ENCODE peak calls at places on chromosomes 4 and X, in five cellular contexts. S is lower leg skin, D is stomach, H is adrenal gland, C is NB4. T is an unnamed sample.

GRCh38 chrX:13248867-13249521 is 70.9 kb downstream of the ATXN3L start:
- DNase-seq in S (no peak), D (no peak), H (no peak), C (no peak), T (no peak)

GRCh38 chr4:165398570-165398969 is 19.8 kb downstream of the CPE start:
- DNase-seq in S (no peak), D (no peak), H (no peak), C (no peak), T (peak)

GRCh38 chr4:8185280-8185679 is 13.8 kb upstream of the SH3TC1 start:
- DNase-seq in S (no peak), D (no peak), H (no peak), C (peak), T (no peak)

GRCh38 chr4:105550641-105551040 is 1.8 kb upstream of the ARHGEF38 start:
- DNase-seq in S (no peak), D (no peak), H (no peak), C (no peak), T (no peak)

GRCh38 chrX:68498044-68498507 is 775 bp upstream of the YIPF6 start:
- DNase-seq in S (no peak), D (no peak), H (no peak), C (no peak), T (peak)

GRCh38 chrX:20519077-20519617 is 252.4 kb upstream of the RPS6KA3 start:
- DNase-seq in S (no peak), D (no peak), H (no peak), C (no peak), T (no peak)

GRCh38 chr4:100070868-100071267 is 119.4 kb downstream of the DDIT4L start:
- DNase-seq in S (no peak), D (no peak), H (no peak), C (no peak), T (no peak)

GRCh38 chr4:94791701-94792100 is 33.9 kb downstream of the BMPR1B start:
- DNase-seq in S (no peak), D (no peak), H (no peak), C (no peak), T (no peak)

GRCh38 chr4:147732516-147733193 is 767 bp downstream of the ARHGAP10 start:
- DNase-seq in S (peak), D (no peak), H (peak), C (no peak), T (peak)

GRCh38 chr4:185244763-185245162 is 35.4 kb downstream of the SNX25 start:
- DNase-seq in S (no peak), D (no peak), H (no peak), C (no peak), T (no peak)

GRCh38 chrX:55008571-55009358 is 8.6 kb downstream of the APEX2 start:
- DNase-seq in S (no peak), D (no peak), H (no peak), C (peak), T (no peak)

GRCh38 chrX:86021652-86022289 is 25.6 kb downstream of the CHM start:
- DNase-seq in S (no peak), D (no peak), H (no peak), C (no peak), T (no peak)

GRCh38 chr4:165207016-165207430 is 338 bp upstream of the KLHL2 start:
- DNase-seq in S (no peak), D (no peak), H (peak), C (peak), T (peak)

GRCh38 chr4:14552119-14552518 is 450.2 kb upstream of the CPEB2 start:
- DNase-seq in S (no peak), D (no peak), H (no peak), C (no peak), T (no peak)

GRCh38 chr4:109027016-109027500 is 264.2 kb upstream of the ETNPPL start:
- DNase-seq in S (no peak), D (no peak), H (no peak), C (no peak), T (no peak)

GRCh38 chrX:3252744-3253143 is 93.7 kb downstream of the MXRA5 start:
- DNase-seq in S (no peak), D (no peak), H (no peak), C (peak), T (no peak)

GRCh38 chr4:2260336-2261109 is 1.4 kb downstream of the MXD4 start:
- DNase-seq in S (peak), D (peak), H (peak), C (peak), T (no peak)

GRCh38 chr4:125735107-125735506 is 420.4 kb downstream of the FAT4 start:
- DNase-seq in S (no peak), D (no peak), H (no peak), C (no peak), T (no peak)

GRCh38 chr4:54230479-54231418 is 1.7 kb downstream of the PDGFRA start:
- DNase-seq in S (peak), D (no peak), H (no peak), C (no peak), T (no peak)

GRCh38 chr4:184775854-184776555 is 42.1 kb upstream of the CENPU start:
- DNase-seq in S (no peak), D (no peak), H (no peak), C (no peak), T (no peak)

DNA sequence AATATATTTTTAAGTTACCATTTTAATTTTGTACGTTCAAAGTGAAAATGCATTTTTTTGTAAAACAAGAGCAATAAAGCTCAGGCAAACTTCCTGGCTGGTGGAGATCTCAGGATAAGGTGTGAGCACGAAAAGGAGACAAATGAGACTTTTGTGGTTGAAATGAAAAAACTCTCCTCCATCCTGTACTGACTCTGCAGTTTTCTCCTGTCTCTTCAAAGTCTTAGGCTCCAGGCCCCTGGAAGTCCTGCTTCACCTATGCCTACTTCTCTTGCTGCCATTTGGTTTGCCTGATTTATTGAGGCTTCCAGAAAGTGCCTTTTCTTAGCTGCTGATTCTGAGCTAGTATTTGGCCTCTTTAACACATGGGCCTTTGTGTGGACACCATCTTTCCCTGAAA is 77.7 kb downstream of the MAML3 start:
- DNase-seq in S (no peak), D (no peak), H (no peak), C (no peak), T (no peak)
- TF ChIP-seq POLR2A in S (no peak), D (no peak), H (no peak), C (no peak), T (no peak)

DNA sequence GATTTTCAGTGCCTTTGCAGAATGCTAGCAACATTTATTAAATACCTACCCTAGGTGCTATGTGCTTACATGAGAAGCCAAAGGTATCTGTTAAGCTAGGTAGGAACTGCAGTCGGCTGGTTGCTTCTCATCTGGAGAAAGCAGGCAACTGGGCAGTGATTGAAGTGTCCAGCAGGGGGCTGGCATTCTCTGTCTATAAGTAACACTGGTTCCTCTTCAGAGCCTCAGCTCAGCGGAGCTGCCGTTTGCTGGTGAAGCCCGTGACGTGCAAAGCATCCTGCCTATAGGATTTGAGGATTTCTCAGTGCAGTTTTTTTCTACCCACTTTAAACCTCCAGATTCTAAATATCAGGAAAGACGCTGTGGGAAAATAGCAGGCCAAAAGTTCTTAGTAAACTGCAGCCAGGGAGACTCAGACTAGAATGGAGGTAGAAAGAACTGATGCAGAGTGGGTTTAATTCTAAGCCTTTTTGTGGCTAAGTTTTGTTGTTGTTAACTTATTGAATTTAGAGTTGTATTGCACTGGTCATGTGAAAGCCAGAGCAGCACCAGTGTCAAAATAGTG is at the start of gene GRPR:
- DNase-seq in S (peak), D (peak), H (peak), C (peak), T (peak)
- TF ChIP-seq POLR2A in S (no peak), D (no peak), H (no peak), C (no peak), T (no peak)

GRCh38 chr4:116233971-116234370 is 851.4 kb downstream of the TRAM1L1 start:
- DNase-seq in S (no peak), D (no peak), H (no peak), C (no peak), T (no peak)
- TF ChIP-seq POLR2A in S (no peak), D (no peak), H (no peak), C (no peak), T (no peak)

GRCh38 chr4:992297-993110 is 700 bp downstream of the SLC26A1 start:
- DNase-seq in S (no peak), D (peak), H (peak), C (no peak), T (no peak)
- TF ChIP-seq POLR2A in S (no peak), D (no peak), H (peak), C (no peak), T (no peak)

T was measured in erythroblast.